ENCODE peak calls at places on chromosomes 7 and 10, in nine cellular contexts. One of them, this sample, is unnamed.

GRCh38 chr10:37871568-37872251 is 14.3 kb upstream of the ZNF248 start:
- DNase-seq in stomach: no peak
- DNase-seq in sigmoid colon: no peak
- DNase-seq in K562: no peak
- DNase-seq in upper lobe of left lung: no peak
- DNase-seq in spleen: no peak
- DNase-seq in transverse colon: no peak
- DNase-seq in endothelial cell of umbilical vein: no peak
- DNase-seq in esophagus muscularis mucosa: no peak
- DNase-seq in this sample: no peak

GRCh38 chr10:84197643-84198042 is 3.3 kb downstream of the CDHR1 start:
- DNase-seq in stomach: no peak
- DNase-seq in sigmoid colon: no peak
- DNase-seq in K562: no peak
- DNase-seq in upper lobe of left lung: no peak
- DNase-seq in spleen: peak; percentile 21
- DNase-seq in transverse colon: peak; percentile 7
- DNase-seq in endothelial cell of umbilical vein: no peak
- DNase-seq in esophagus muscularis mucosa: no peak
- DNase-seq in this sample: no peak

GRCh38 chr7:37311282-37311868 is 137.3 kb downstream of the ELMO1 start:
- DNase-seq in stomach: no peak
- DNase-seq in sigmoid colon: no peak
- DNase-seq in K562: no peak
- DNase-seq in upper lobe of left lung: no peak
- DNase-seq in spleen: peak; percentile 81
- DNase-seq in transverse colon: no peak
- DNase-seq in endothelial cell of umbilical vein: peak; percentile 41
- DNase-seq in esophagus muscularis mucosa: no peak
- DNase-seq in this sample: no peak

GRCh38 chr10:91798736-91799579 is 732 bp downstream of the TNKS2 start:
- DNase-seq in stomach: peak; percentile 42
- DNase-seq in sigmoid colon: peak; percentile 69
- DNase-seq in K562: no peak
- DNase-seq in upper lobe of left lung: no peak
- DNase-seq in spleen: peak; percentile 94
- DNase-seq in transverse colon: peak; percentile 44
- DNase-seq in endothelial cell of umbilical vein: peak; percentile 65
- DNase-seq in esophagus muscularis mucosa: no peak
- DNase-seq in this sample: no peak

GRCh38 chr7:45888185-45888992 is at the start of gene IGFBP1:
- DNase-seq in stomach: no peak
- DNase-seq in sigmoid colon: no peak
- DNase-seq in K562: no peak
- DNase-seq in upper lobe of left lung: peak; percentile 83
- DNase-seq in spleen: no peak
- DNase-seq in transverse colon: no peak
- DNase-seq in endothelial cell of umbilical vein: peak; percentile 38
- DNase-seq in esophagus muscularis mucosa: peak; percentile 72
- DNase-seq in this sample: no peak

GRCh38 chr10:6795571-6795970 is 215.5 kb upstream of the PRKCQ start:
- DNase-seq in stomach: no peak
- DNase-seq in sigmoid colon: no peak
- DNase-seq in K562: no peak
- DNase-seq in upper lobe of left lung: no peak
- DNase-seq in spleen: no peak
- DNase-seq in transverse colon: no peak
- DNase-seq in endothelial cell of umbilical vein: no peak
- DNase-seq in esophagus muscularis mucosa: peak; percentile 39
- DNase-seq in this sample: no peak

GRCh38 chr7:115748123-115748738 is 282.3 kb downstream of the TFEC start:
- DNase-seq in stomach: no peak
- DNase-seq in sigmoid colon: no peak
- DNase-seq in K562: no peak
- DNase-seq in upper lobe of left lung: no peak
- DNase-seq in spleen: no peak
- DNase-seq in transverse colon: no peak
- DNase-seq in endothelial cell of umbilical vein: no peak
- DNase-seq in esophagus muscularis mucosa: no peak
- DNase-seq in this sample: no peak

GRCh38 chr10:97321032-97321806 is 2.1 kb downstream of the FRAT1 start:
- DNase-seq in stomach: no peak
- DNase-seq in sigmoid colon: peak; percentile 73
- DNase-seq in K562: no peak
- DNase-seq in upper lobe of left lung: peak; percentile 89
- DNase-seq in spleen: peak; percentile 88
- DNase-seq in transverse colon: peak; percentile 49
- DNase-seq in endothelial cell of umbilical vein: peak; percentile 26
- DNase-seq in esophagus muscularis mucosa: no peak
- DNase-seq in this sample: no peak

GRCh38 chr7:158532093-158532627 is 55.5 kb downstream of the PTPRN2 start:
- DNase-seq in stomach: no peak
- DNase-seq in sigmoid colon: no peak
- DNase-seq in K562: no peak
- DNase-seq in upper lobe of left lung: no peak
- DNase-seq in spleen: no peak
- DNase-seq in transverse colon: no peak
- DNase-seq in endothelial cell of umbilical vein: no peak
- DNase-seq in esophagus muscularis mucosa: no peak
- DNase-seq in this sample: no peak
- H3K9me3 ChIP-seq in stomach: no peaks in the 10 kb centered on the region
- H3K9me3 ChIP-seq in sigmoid colon: no peaks in the 10 kb centered on the region
- H3K9me3 ChIP-seq in K562: no peaks in the 10 kb centered on the region
- H3K9me3 ChIP-seq in upper lobe of left lung: no peaks in the 10 kb centered on the region
- H3K9me3 ChIP-seq in spleen: no peaks in the 10 kb centered on the region
- H3K9me3 ChIP-seq in transverse colon: no peaks in the 10 kb centered on the region
- H3K9me3 ChIP-seq in endothelial cell of umbilical vein: peaks cover 5% of the 10 kb centered on the region
- H3K9me3 ChIP-seq in esophagus muscularis mucosa: no peaks in the 10 kb centered on the region
- H3K9me3 ChIP-seq in this sample: no peaks in the 10 kb centered on the region

DNA sequence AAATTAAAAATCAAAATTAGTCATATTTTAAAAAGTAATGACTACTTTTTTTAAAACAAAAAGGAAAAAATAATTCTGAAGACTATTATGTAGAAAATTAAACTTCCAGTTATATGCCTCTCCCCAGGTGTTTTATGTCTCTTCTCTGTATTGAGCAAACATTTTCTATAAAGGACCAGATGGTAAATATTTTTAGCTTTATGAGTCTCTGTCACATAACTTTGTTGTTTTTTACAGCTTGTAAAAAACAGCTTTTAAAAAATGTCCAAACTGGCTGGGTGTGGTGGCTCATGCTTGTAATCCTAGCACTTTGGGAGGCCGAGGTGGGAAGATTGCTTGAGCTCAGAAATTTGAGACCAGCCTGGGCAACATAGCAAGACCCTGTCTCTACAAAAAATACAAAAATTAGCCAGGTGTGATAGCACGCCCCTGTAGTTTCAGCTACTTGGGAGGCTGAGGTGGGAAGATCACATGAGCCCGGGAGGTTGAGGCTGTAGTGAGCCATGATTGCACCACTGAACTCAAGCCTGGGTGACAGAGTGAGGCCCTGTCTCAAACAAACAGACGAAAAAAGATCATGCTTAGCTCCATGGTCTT is 23.5 kb downstream of the GARS1 start:
- DNase-seq in stomach: no peak
- DNase-seq in sigmoid colon: no peak
- DNase-seq in K562: no peak
- DNase-seq in upper lobe of left lung: no peak
- DNase-seq in spleen: no peak
- DNase-seq in transverse colon: no peak
- DNase-seq in endothelial cell of umbilical vein: no peak
- DNase-seq in esophagus muscularis mucosa: no peak
- DNase-seq in this sample: no peak
- TF ChIP-seq POLR2AphosphoS5 in stomach: no peak
- TF ChIP-seq POLR2AphosphoS5 in sigmoid colon: no peak
- TF ChIP-seq POLR2AphosphoS5 in K562: no peak
- TF ChIP-seq POLR2AphosphoS5 in upper lobe of left lung: no peak
- TF ChIP-seq POLR2AphosphoS5 in spleen: no peak
- TF ChIP-seq POLR2AphosphoS5 in transverse colon: no peak
- TF ChIP-seq POLR2AphosphoS5 in endothelial cell of umbilical vein: no peak
- TF ChIP-seq POLR2AphosphoS5 in esophagus muscularis mucosa: no peak
- TF ChIP-seq POLR2AphosphoS5 in this sample: no peak

GRCh38 chr7:56479136-56479535 is 362.9 kb upstream of the NUPR2 start:
- DNase-seq in stomach: no peak
- DNase-seq in sigmoid colon: no peak
- DNase-seq in K562: no peak
- DNase-seq in upper lobe of left lung: no peak
- DNase-seq in spleen: no peak
- DNase-seq in transverse colon: no peak
- DNase-seq in endothelial cell of umbilical vein: no peak
- DNase-seq in esophagus muscularis mucosa: no peak
- DNase-seq in this sample: no peak

GRCh38 chr7:56483861-56484550 is 367.8 kb upstream of the NUPR2 start:
- DNase-seq in stomach: no peak
- DNase-seq in sigmoid colon: no peak
- DNase-seq in K562: no peak
- DNase-seq in upper lobe of left lung: peak; percentile 59
- DNase-seq in spleen: no peak
- DNase-seq in transverse colon: no peak
- DNase-seq in endothelial cell of umbilical vein: no peak
- DNase-seq in esophagus muscularis mucosa: no peak
- DNase-seq in this sample: no peak

GRCh38 chr7:56479748-56480147 is 363.5 kb upstream of the NUPR2 start:
- DNase-seq in stomach: no peak
- DNase-seq in sigmoid colon: no peak
- DNase-seq in K562: no peak
- DNase-seq in upper lobe of left lung: peak; percentile 11
- DNase-seq in spleen: no peak
- DNase-seq in transverse colon: no peak
- DNase-seq in endothelial cell of umbilical vein: no peak
- DNase-seq in esophagus muscularis mucosa: peak; percentile 68
- DNase-seq in this sample: no peak

GRCh38 chr7:56483153-56483552 is 366.9 kb upstream of the NUPR2 start:
- DNase-seq in stomach: no peak
- DNase-seq in sigmoid colon: no peak
- DNase-seq in K562: peak; percentile 15
- DNase-seq in upper lobe of left lung: peak; percentile 25
- DNase-seq in spleen: no peak
- DNase-seq in transverse colon: no peak
- DNase-seq in endothelial cell of umbilical vein: no peak
- DNase-seq in esophagus muscularis mucosa: peak; percentile 57
- DNase-seq in this sample: no peak
- H3K9me3 ChIP-seq in stomach: peaks cover 34% of the 10 kb centered on the region
- H3K9me3 ChIP-seq in sigmoid colon: peaks cover 10% of the 10 kb centered on the region
- H3K9me3 ChIP-seq in K562: no peaks in the 10 kb centered on the region
- H3K9me3 ChIP-seq in upper lobe of left lung: peaks cover 48% of the 10 kb centered on the region
- H3K9me3 ChIP-seq in spleen: peaks cover 100% of the 10 kb centered on the region
- H3K9me3 ChIP-seq in transverse colon: peaks cover 31% of the 10 kb centered on the region
- H3K9me3 ChIP-seq in endothelial cell of umbilical vein: peaks cover 6% of the 10 kb centered on the region
- H3K9me3 ChIP-seq in esophagus muscularis mucosa: no peaks in the 10 kb centered on the region
- H3K9me3 ChIP-seq in this sample: no peaks in the 10 kb centered on the region

GRCh38 chr7:18975276-18975675 is 142.2 kb downstream of the TWIST1 start:
- DNase-seq in stomach: no peak
- DNase-seq in sigmoid colon: no peak
- DNase-seq in K562: no peak
- DNase-seq in upper lobe of left lung: no peak
- DNase-seq in spleen: no peak
- DNase-seq in transverse colon: no peak
- DNase-seq in endothelial cell of umbilical vein: no peak
- DNase-seq in esophagus muscularis mucosa: no peak
- DNase-seq in this sample: no peak
- TF ChIP-seq POLR2AphosphoS5 in stomach: no peak
- TF ChIP-seq POLR2AphosphoS5 in sigmoid colon: no peak
- TF ChIP-seq POLR2AphosphoS5 in K562: no peak
- TF ChIP-seq POLR2AphosphoS5 in upper lobe of left lung: no peak
- TF ChIP-seq POLR2AphosphoS5 in spleen: no peak
- TF ChIP-seq POLR2AphosphoS5 in transverse colon: no peak
- TF ChIP-seq POLR2AphosphoS5 in endothelial cell of umbilical vein: no peak
- TF ChIP-seq POLR2AphosphoS5 in esophagus muscularis mucosa: no peak
- TF ChIP-seq POLR2AphosphoS5 in this sample: no peak

DNA sequence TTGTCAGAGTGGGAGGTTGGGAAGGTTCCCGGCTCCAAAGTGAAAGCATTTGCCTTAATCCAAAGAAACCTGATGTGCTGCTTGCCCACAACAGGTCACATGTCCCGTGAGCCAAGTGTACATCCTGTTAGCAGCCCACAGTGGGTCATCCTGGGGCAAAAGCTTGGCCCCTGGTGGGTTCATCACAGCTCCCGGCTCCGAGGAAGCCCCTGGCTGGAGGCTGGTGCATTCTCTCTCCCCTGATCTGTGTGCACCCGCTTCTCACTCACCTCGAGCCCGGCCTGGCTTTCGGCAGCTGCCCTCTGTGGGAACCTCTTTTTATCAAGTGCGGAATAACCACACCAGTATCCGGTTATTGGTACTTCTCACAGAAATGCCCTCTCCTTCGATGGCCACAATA is 172.0 kb upstream of the PPP2R2D start:
- DNase-seq in stomach: peak; percentile 20
- DNase-seq in sigmoid colon: peak; percentile 32
- DNase-seq in K562: no peak
- DNase-seq in upper lobe of left lung: no peak
- DNase-seq in spleen: peak; percentile 61
- DNase-seq in transverse colon: no peak
- DNase-seq in endothelial cell of umbilical vein: no peak
- DNase-seq in esophagus muscularis mucosa: no peak
- DNase-seq in this sample: no peak
- H3K9me3 ChIP-seq in stomach: no peaks in the 10 kb centered on the region
- H3K9me3 ChIP-seq in sigmoid colon: no peaks in the 10 kb centered on the region
- H3K9me3 ChIP-seq in K562: no peaks in the 10 kb centered on the region
- H3K9me3 ChIP-seq in upper lobe of left lung: peaks cover 6% of the 10 kb centered on the region
- H3K9me3 ChIP-seq in spleen: no peaks in the 10 kb centered on the region
- H3K9me3 ChIP-seq in transverse colon: no peaks in the 10 kb centered on the region
- H3K9me3 ChIP-seq in endothelial cell of umbilical vein: peaks cover 8% of the 10 kb centered on the region
- H3K9me3 ChIP-seq in esophagus muscularis mucosa: no peaks in the 10 kb centered on the region
- H3K9me3 ChIP-seq in this sample: no peaks in the 10 kb centered on the region